ENCODE peak calls at places on chromosomes 5 and 9, in four cellular contexts. C is HCT116, E is endothelial cell of umbilical vein, P is suprapubic skin. J is an unnamed sample.

GRCh38 chr9:113154471-113154870 is 3.7 kb downstream of the SLC31A2 start:
- DNase-seq in E (no peak), P (no peak), C (no peak), J (no peak)

GRCh38 chr9:128027166-128027539 is 40.0 kb downstream of the NAIF1 start:
- DNase-seq in E (peak; percentile 32), P (no peak), C (no peak), J (no peak)

GRCh38 chr9:37693265-37693664 is 42.5 kb downstream of the FRMPD1 start:
- DNase-seq in P (no peak), E (no peak), C (no peak), J (no peak)

GRCh38 chr5:32259033-32259432 is 53.7 kb downstream of the MTMR12 start:
- DNase-seq in E (no peak), P (no peak), C (no peak), J (no peak)

GRCh38 chr9:78298046-78298511 is 1.2 kb downstream of the PSAT1 start:
- DNase-seq in E (peak; percentile 10), C (no peak), P (no peak), J (no peak)

GRCh38 chr9:36772449-36773370 is 200.0 kb downstream of the MELK start:
- DNase-seq in P (no peak), E (peak; percentile 1), C (no peak), J (no peak)

GRCh38 chr9:129626079-129626943 is at the start of gene NTMT1:
- DNase-seq in P (peak; percentile 92), E (peak; percentile 84), C (peak; percentile 63), J (peak; percentile 85)

GRCh38 chr5:14086261-14086660 is 56.9 kb upstream of the TRIO start:
- DNase-seq in C (no peak), P (no peak), E (no peak), J (no peak)

GRCh38 chr5:154956712-154957111 is 15.8 kb downstream of the MRPL22 start:
- DNase-seq in E (no peak), P (no peak), C (no peak), J (no peak)

GRCh38 chr5:172583931-172584511 is 57.0 kb upstream of the NEURL1B start:
- DNase-seq in E (peak; percentile 37), C (no peak), P (no peak), J (no peak)

GRCh38 chr9:27990524-27990923 is 417.2 kb upstream of the C9orf72 start:
- DNase-seq in C (no peak), E (no peak), P (no peak), J (no peak)

GRCh38 chr5:73638344-73639095 is 12.5 kb downstream of the ARHGEF28 start:
- DNase-seq in E (peak; percentile 95), C (no peak), P (no peak), J (no peak)

GRCh38 chr9:123411636-123412035 is 55.6 kb downstream of the CRB2 start:
- DNase-seq in C (no peak), P (no peak), E (no peak), J (no peak)

GRCh38 chr5:108459661-108460170 is 77.8 kb upstream of the FBXL17 start:
- DNase-seq in E (no peak), P (no peak), C (no peak), J (no peak)

GRCh38 chr9:126805546-126806262 is 864 bp downstream of the ZBTB43 start:
- DNase-seq in E (peak; percentile 33), P (peak; percentile 74), C (peak; percentile 39), J (no peak)

GRCh38 chr5:176887252-176887849 is 11.8 kb downstream of the HK3 start:
- DNase-seq in E (no peak), C (no peak), P (peak; percentile 52), J (no peak)

GRCh38 chr5:126499742-126500396 is 76.7 kb downstream of the GRAMD2B start:
- DNase-seq in E (peak; percentile 32), P (no peak), C (peak; percentile 24), J (no peak)

GRCh38 chr9:115132648-115133047 is 14.7 kb upstream of the TNC start:
- DNase-seq in C (no peak), P (no peak), E (no peak), J (no peak)

GRCh38 chr5:132215329-132215728 is 12.3 kb downstream of the P4HA2 start:
- DNase-seq in P (peak; percentile 92), E (peak; percentile 80), C (no peak), J (peak; percentile 93)

GRCh38 chr5:9782806-9783560 is 152.8 kb upstream of the TAS2R1 start:
- DNase-seq in E (no peak), C (no peak), P (no peak), J (no peak)

GRCh38 chr9:5915438-5915837 is 24.7 kb downstream of the MLANA start:
- DNase-seq in E (no peak), C (no peak), P (no peak), J (no peak)

DNA sequence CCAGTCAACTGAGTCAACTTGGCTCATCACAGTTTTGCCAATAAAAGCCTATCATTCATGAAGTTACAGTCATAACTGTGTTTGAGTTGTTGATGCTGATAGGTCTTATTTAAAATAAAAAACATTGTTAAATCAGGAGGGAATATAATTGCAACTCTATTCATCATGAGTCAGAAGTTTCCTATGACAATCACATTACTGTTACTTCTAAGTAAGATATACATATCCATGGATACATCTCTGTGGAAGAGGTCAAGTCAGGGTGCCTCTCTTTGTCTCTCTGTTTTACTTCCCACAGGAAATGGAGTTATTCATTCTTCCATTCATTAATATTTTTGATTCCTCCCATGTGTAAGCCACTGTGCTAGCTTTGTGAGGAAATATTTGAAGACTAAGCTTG is 2015.4 kb upstream of the WWC1 start:
- DNase-seq in E (no peak), P (no peak), C (no peak), J (no peak)
- TF ChIP-seq POLR2AphosphoS5 in E (no peak), P (no peak), C (no peak), J (no peak)

DNA sequence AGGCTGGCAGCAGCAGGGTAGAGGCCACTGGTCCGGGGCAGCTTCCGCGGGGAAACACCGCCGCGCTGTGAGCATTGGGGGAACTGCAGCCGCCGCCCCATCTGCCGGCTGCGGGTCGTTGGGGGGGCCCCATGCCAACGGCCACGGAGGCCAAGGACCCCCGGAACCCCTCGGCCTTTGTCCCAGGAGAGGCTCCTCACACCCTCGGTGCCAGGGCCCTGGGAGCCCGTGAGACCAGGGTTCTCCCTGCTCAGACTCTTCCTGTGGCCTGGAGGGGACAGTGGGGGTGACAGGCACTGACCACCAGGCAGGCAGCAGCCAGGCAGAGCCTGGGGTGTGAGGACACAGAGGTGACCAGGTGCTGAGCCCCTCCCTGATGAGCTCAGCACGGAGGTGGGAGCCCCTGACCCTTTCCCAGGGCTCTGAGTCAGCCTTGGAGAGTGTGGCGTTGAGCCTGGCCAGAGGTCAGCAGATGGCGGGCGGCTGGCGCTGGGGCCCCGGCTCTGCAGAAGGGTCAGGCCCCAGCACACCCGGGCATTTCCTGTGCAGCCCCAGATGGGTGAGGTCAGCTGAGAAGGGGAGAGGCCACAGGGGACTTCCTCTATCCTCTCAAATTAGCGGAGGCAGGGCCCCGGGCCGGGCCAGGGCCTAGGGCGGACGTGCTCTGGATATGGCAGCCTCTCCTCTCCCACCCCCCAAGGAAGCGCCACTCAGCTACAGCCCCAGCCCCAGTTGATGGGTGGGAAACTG is 17.9 kb upstream of the EGFL7 start:
- DNase-seq in C (peak; percentile 42), E (peak; percentile 88), P (no peak), J (no peak)
- H3K4me3 ChIP-seq in C (no peak overlapping the region), E (no peak overlapping the region), P (peak overlapping the region; percentile 42), J (no peak overlapping the region)

DNA sequence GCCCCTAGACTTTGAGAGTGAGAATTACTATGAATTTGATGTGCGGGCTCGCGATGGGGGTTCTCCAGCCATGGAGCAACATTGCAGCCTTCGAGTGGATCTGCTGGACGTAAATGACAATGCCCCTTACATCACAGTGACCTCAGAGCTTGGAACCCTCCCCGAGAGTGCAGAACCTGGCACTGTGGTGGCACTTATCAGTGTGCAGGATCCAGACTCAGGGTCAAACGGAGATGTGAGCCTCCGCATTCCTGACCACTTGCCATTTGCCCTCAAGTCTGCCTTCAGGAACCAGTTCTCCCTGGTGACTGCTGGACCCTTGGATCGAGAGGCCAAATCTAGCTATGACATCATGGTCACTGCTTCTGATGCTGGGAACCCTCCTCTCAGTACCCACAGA is 1.3 kb downstream of the PCDHGC4 start:
- DNase-seq in E (no peak), C (no peak), P (no peak), J (no peak)
- H3K4me1 ChIP-seq in E (peaks cover 10% of the 10 kb centered on the region), C (no peaks in the 10 kb centered on the region), P (peaks cover 24% of the 10 kb centered on the region), J (no peaks in the 10 kb centered on the region)

GRCh38 chr5:122385786-122386185 is 73.7 kb downstream of the SNCAIP start:
- DNase-seq in P (no peak), E (no peak), C (no peak), J (no peak)
- TF ChIP-seq POLR2AphosphoS5 in P (no peak), E (no peak), C (no peak), J (no peak)

DNA sequence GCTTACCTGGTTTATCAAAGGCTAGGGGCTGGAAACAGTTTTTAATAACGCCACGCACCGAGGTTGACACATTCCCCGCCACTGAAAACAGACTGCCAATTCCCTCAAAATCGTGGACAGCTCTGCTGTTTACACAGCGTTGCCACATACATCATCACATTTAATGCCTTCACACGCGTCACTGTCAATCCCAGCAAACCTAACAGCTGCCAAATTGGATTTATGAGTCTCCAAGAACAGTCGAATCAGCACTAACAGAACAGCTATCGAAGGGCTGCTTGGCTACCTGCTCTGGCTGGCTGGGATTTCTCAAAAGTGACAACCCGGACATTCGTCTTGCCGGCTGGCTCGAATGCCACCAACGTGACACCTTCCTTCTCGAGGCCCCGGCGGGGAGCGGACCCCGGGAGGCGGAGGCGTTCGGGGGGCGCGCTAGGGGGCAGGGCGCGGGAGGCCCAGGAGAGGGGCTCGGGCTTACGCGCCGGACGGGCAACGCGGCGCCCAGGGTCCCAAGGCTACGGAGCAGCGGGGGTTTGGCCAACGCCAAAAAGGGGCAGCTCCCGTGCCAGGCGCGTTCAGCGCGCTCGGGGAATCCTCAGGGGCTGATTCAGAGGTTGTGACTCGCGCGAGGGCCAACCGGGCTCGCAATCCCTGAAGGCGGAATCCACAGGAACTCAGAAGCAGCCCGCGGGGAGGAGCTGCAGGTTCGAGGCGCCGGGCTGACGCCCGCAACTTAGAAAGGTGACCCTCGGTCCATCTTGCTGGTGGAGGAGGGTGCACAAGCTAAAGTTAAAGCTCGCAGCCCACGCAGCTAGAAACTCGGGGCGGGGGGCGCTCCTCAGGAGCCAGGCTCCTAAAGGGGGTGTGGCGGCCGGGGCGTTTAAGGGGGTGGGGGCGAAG is 1.2 kb downstream of the CDC14B start:
- DNase-seq in P (peak; percentile 81), C (no peak), E (peak; percentile 10), J (no peak)
- H3K4me3 ChIP-seq in P (peak overlapping the region; percentile 82), C (peak overlapping the region; percentile 57), E (peak overlapping the region; percentile 41), J (peak overlapping the region; percentile 89)